ENCODE peak calls at places on chromosomes 6 and 20, in six cellular contexts. G is breast epithelium, N is left lung, L is heart right ventricle, W is A549, O is A673. A is an unnamed sample.

GRCh38 chr6:167550936-167551633 is 226.2 kb downstream of the TTLL2 start:
- DNase-seq in G (no peak), N (peak; percentile 84), L (peak; percentile 94), W (no peak), O (no peak), A (no peak)

GRCh38 chr6:166417285-166417691 is 34.5 kb upstream of the MPC1 start:
- DNase-seq in G (no peak), N (no peak), L (no peak), W (no peak), O (no peak), A (no peak)

GRCh38 chr6:87436435-87436834 is 28.7 kb downstream of the CFAP206 start:
- DNase-seq in G (no peak), N (no peak), L (no peak), W (peak; percentile 37), O (peak; percentile 75), A (peak; percentile 25)

GRCh38 chr20:59043698-59044097 is 1.1 kb upstream of the PRELID3B start:
- DNase-seq in G (no peak), N (no peak), L (no peak), W (no peak), O (no peak), A (peak; percentile 44)

GRCh38 chr6:25296217-25296905 is 17.2 kb downstream of the CARMIL1 start:
- DNase-seq in G (no peak), N (no peak), L (no peak), W (no peak), O (no peak), A (no peak)

GRCh38 chr20:36474563-36474962 is 66.8 kb upstream of the MYL9 start:
- DNase-seq in G (no peak), N (no peak), L (no peak), W (no peak), O (no peak), A (no peak)

GRCh38 chr6:15523679-15524630 is 138.9 kb downstream of the DTNBP1 start:
- DNase-seq in G (no peak), N (no peak), L (no peak), W (no peak), O (no peak), A (no peak)

GRCh38 chr6:155103816-155104366 is 108.8 kb downstream of the TIAM2 start:
- DNase-seq in G (no peak), N (no peak), L (no peak), W (no peak), O (no peak), A (no peak)

GRCh38 chr6:138577151-138577915 is 78.0 kb upstream of the NHSL1 start:
- DNase-seq in G (no peak), N (no peak), L (no peak), W (no peak), O (peak; percentile 49), A (no peak)

GRCh38 chr6:105779113-105779512 is 307.0 kb upstream of the PRDM1 start:
- DNase-seq in G (no peak), N (no peak), L (no peak), W (no peak), O (no peak), A (no peak)

GRCh38 chr6:147651249-147652063 is 143.0 kb downstream of the SAMD5 start:
- DNase-seq in G (no peak), N (no peak), L (peak; percentile 28), W (peak; percentile 8), O (peak; percentile 49), A (peak; percentile 10)

GRCh38 chr6:72624557-72625160 is 2.8 kb downstream of the KCNQ5 start:
- DNase-seq in G (no peak), N (no peak), L (no peak), W (peak; percentile 27), O (peak; percentile 83), A (no peak)

GRCh38 chr6:156776470-156776840 is 723 bp upstream of the ARID1B start:
- DNase-seq in G (no peak), N (no peak), L (no peak), W (peak; percentile 58), O (peak; percentile 74), A (peak; percentile 49)

GRCh38 chr6:20564269-20564668 is 30.0 kb downstream of the CDKAL1 start:
- DNase-seq in G (no peak), N (no peak), L (no peak), W (peak; percentile 6), O (peak; percentile 63), A (no peak)

GRCh38 chr6:26003102-26003694 is 40.6 kb downstream of the TRIM38 start:
- DNase-seq in G (no peak), N (no peak), L (peak; percentile 17), W (peak; percentile 46), O (peak; percentile 73), A (peak; percentile 23)

GRCh38 chr6:151196571-151196970 is 43.2 kb upstream of the AKAP12 start:
- DNase-seq in G (no peak), N (no peak), L (no peak), W (no peak), O (no peak), A (no peak)

GRCh38 chr6:56515081-56515905 is 127.4 kb downstream of the DST start:
- DNase-seq in G (no peak), N (no peak), L (no peak), W (no peak), O (no peak), A (no peak)

GRCh38 chr20:32474009-32474716 is 111.0 kb downstream of the NOL4L start:
- DNase-seq in G (no peak), N (peak; percentile 77), L (no peak), W (no peak), O (no peak), A (no peak)

GRCh38 chr6:3916211-3916610 is 67.0 kb downstream of the FAM50B start:
- DNase-seq in G (no peak), N (no peak), L (no peak), W (no peak), O (no peak), A (no peak)

GRCh38 chr6:136750821-136751220 is 41.5 kb downstream of the MAP3K5 start:
- DNase-seq in G (no peak), N (no peak), L (no peak), W (no peak), O (no peak), A (no peak)

GRCh38 chr20:23820493-23820892 is 6.0 kb downstream of the CST2 start:
- DNase-seq in G (no peak), N (no peak), L (no peak), W (peak; percentile 18), O (no peak), A (no peak)

GRCh38 chr20:33732166-33732970 is 572 bp downstream of the ZNF341 start:
- DNase-seq in G (peak; percentile 86), N (peak; percentile 97), L (peak; percentile 91), W (peak; percentile 89), O (peak; percentile 41), A (peak; percentile 60)

GRCh38 chr6:7047966-7048365 is 59.8 kb upstream of the RREB1 start:
- DNase-seq in G (no peak), N (no peak), L (no peak), W (peak; percentile 25), O (peak; percentile 53), A (no peak)

GRCh38 chr6:5095236-5095635 is 10.1 kb downstream of the PPP1R3G start:
- DNase-seq in G (no peak), N (no peak), L (no peak), W (no peak), O (no peak), A (no peak)

GRCh38 chr6:121443953-121444590 is 8.6 kb downstream of the GJA1 start:
- DNase-seq in G (no peak), N (no peak), L (no peak), W (no peak), O (no peak), A (no peak)

GRCh38 chr20:18428490-18429173 is 38.2 kb downstream of the DZANK1 start:
- DNase-seq in G (no peak), N (no peak), L (peak; percentile 23), W (peak; percentile 19), O (peak; percentile 16), A (no peak)

GRCh38 chr6:38192011-38192410 is 372.5 kb downstream of the ZFAND3 start:
- DNase-seq in G (no peak), N (no peak), L (no peak), W (no peak), O (no peak), A (no peak)

DNA sequence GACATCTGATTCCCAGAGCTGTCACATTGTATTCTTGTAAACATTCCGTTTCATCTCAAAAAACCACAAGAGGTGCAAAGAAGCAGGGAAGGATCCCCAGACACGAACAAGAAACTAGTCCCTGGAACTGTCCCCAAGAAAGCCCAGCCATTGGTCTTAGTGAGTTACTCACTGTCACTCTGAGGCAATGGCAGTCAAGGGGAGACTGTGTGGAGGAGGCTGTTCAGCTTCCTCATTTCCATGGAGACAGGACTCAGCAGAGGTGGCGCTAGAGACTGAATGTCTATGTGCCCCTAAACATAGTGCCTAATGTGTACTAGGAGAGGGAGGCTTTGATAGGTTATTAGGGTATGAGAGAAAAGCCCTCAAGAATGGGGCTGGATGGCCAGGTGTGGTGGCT is 11.1 kb downstream of the ULBP1 start:
- DNase-seq in G (no peak), N (no peak), L (no peak), W (no peak), O (no peak), A (no peak)
- TF ChIP-seq CTCF in G (no peak), N (no peak), L (no peak), W (no peak), O (no peak), A (no peak)

GRCh38 chr6:163406320-163406719 is 8.2 kb upstream of the QKI start:
- DNase-seq in G (no peak), N (no peak), L (no peak), W (no peak), O (no peak), A (no peak)

GRCh38 chr6:163406830-163407229 is 7.7 kb upstream of the QKI start:
- DNase-seq in G (no peak), N (no peak), L (no peak), W (no peak), O (no peak), A (no peak)

GRCh38 chr6:163402616-163403015 is 11.9 kb upstream of the QKI start:
- DNase-seq in G (no peak), N (no peak), L (no peak), W (no peak), O (no peak), A (no peak)

GRCh38 chr6:163405412-163406309 is 8.9 kb upstream of the QKI start:
- DNase-seq in G (no peak), N (peak; percentile 93), L (peak; percentile 69), W (no peak), O (no peak), A (no peak)

GRCh38 chr6:163404825-163405265 is 9.7 kb upstream of the QKI start:
- DNase-seq in G (no peak), N (peak; percentile 77), L (peak; percentile 27), W (no peak), O (no peak), A (no peak)
- H3K27ac ChIP-seq in G (peak overlapping the region; percentile 81), N (peak overlapping the region; percentile 95), L (peak overlapping the region; percentile 94), W (no peak overlapping the region), O (no peak overlapping the region), A (no peak overlapping the region)

GRCh38 chr6:34315780-34316179 is 67.0 kb upstream of the SMIM29 start:
- DNase-seq in G (no peak), N (no peak), L (no peak), W (no peak), O (no peak), A (no peak)
- H3K4me1 ChIP-seq in G (no peaks in the 10 kb centered on the region), N (peaks cover 41% of the 10 kb centered on the region), L (peaks cover 36% of the 10 kb centered on the region), W (no peaks in the 10 kb centered on the region), O (no peaks in the 10 kb centered on the region), A (peaks cover 8% of the 10 kb centered on the region)

DNA sequence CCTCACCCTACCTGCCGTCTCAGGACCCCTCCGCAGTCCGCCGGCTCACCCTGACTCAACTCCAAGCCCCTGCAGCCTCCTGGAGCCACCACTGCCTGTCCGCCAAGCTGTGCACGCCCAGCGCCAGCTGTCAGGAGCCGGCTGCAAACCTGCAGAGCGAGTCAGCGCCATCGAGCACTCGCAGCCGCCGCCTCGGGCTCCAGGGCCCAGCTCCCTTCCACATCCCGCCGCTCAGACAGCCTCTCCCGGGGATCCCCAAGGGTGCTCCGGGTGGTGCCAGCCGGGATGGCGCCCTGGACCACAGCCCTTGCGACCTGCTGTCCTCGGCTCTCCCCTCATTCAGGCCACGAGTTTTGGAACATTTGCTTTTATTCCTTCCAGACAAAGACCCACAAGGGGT is 4.2 kb downstream of the TNNC2 start:
- DNase-seq in G (peak; percentile 69), N (peak; percentile 87), L (no peak), W (no peak), O (peak; percentile 30), A (no peak)
- TF ChIP-seq CTCF in G (no peak), N (no peak), L (no peak), W (no peak), O (no peak), A (no peak)